ENCODE peak calls at places on chromosomes 16 and 17, in eight cellular contexts. One of them, this sample, is unnamed.

GRCh38 chr17:37833237-37833859 is 88.5 kb upstream of the HNF1B start:
- DNase-seq in cardiac muscle cell: no peak
- DNase-seq in heart right ventricle: no peak
- DNase-seq in upper lobe of right lung: no peak
- DNase-seq in IMR-90: no peak
- DNase-seq in RWPE2: no peak
- DNase-seq in GM23338: no peak
- DNase-seq in HFF-Myc: no peak
- DNase-seq in this sample: no peak

GRCh38 chr17:49631496-49631895 is 46.4 kb downstream of the SPOP start:
- DNase-seq in cardiac muscle cell: no peak
- DNase-seq in heart right ventricle: no peak
- DNase-seq in upper lobe of right lung: no peak
- DNase-seq in IMR-90: no peak
- DNase-seq in RWPE2: no peak
- DNase-seq in GM23338: no peak
- DNase-seq in HFF-Myc: no peak
- DNase-seq in this sample: no peak

GRCh38 chr16:57591086-57591869 is 37.2 kb upstream of the ADGRG1 start:
- DNase-seq in cardiac muscle cell: peak; percentile 86
- DNase-seq in heart right ventricle: peak; percentile 74
- DNase-seq in upper lobe of right lung: peak; percentile 83
- DNase-seq in IMR-90: peak; percentile 82
- DNase-seq in RWPE2: peak; percentile 84
- DNase-seq in GM23338: peak; percentile 87
- DNase-seq in HFF-Myc: peak; percentile 40
- DNase-seq in this sample: peak; percentile 78

GRCh38 chr16:65280988-65281530 is 159.2 kb upstream of the CDH11 start:
- DNase-seq in cardiac muscle cell: no peak
- DNase-seq in heart right ventricle: no peak
- DNase-seq in upper lobe of right lung: no peak
- DNase-seq in IMR-90: no peak
- DNase-seq in RWPE2: no peak
- DNase-seq in GM23338: no peak
- DNase-seq in HFF-Myc: no peak
- DNase-seq in this sample: no peak

GRCh38 chr17:37676115-37676925 is 33.1 kb upstream of the DDX52 start:
- DNase-seq in cardiac muscle cell: no peak
- DNase-seq in heart right ventricle: no peak
- DNase-seq in upper lobe of right lung: no peak
- DNase-seq in IMR-90: peak; percentile 64
- DNase-seq in RWPE2: no peak
- DNase-seq in GM23338: no peak
- DNase-seq in HFF-Myc: no peak
- DNase-seq in this sample: peak; percentile 27

GRCh38 chr17:8674344-8675305 is 44.1 kb upstream of the MYH10 start:
- DNase-seq in cardiac muscle cell: no peak
- DNase-seq in heart right ventricle: peak; percentile 72
- DNase-seq in upper lobe of right lung: peak; percentile 73
- DNase-seq in IMR-90: peak; percentile 65
- DNase-seq in RWPE2: no peak
- DNase-seq in GM23338: peak; percentile 36
- DNase-seq in HFF-Myc: no peak
- DNase-seq in this sample: peak; percentile 80

GRCh38 chr16:66606000-66606751 is 1.7 kb downstream of the CMTM3 start:
- DNase-seq in cardiac muscle cell: no peak
- DNase-seq in heart right ventricle: no peak
- DNase-seq in upper lobe of right lung: no peak
- DNase-seq in IMR-90: no peak
- DNase-seq in RWPE2: no peak
- DNase-seq in GM23338: no peak
- DNase-seq in HFF-Myc: no peak
- DNase-seq in this sample: no peak

GRCh38 chr17:35892091-35892637 is 12.0 kb upstream of the CCL5 start:
- DNase-seq in cardiac muscle cell: no peak
- DNase-seq in heart right ventricle: no peak
- DNase-seq in upper lobe of right lung: no peak
- DNase-seq in IMR-90: peak; percentile 12
- DNase-seq in RWPE2: no peak
- DNase-seq in GM23338: peak; percentile 2
- DNase-seq in HFF-Myc: no peak
- DNase-seq in this sample: peak; percentile 56

GRCh38 chr16:50282010-50282538 is 15.7 kb downstream of the ADCY7 start:
- DNase-seq in cardiac muscle cell: no peak
- DNase-seq in heart right ventricle: peak; percentile 61
- DNase-seq in upper lobe of right lung: peak; percentile 91
- DNase-seq in IMR-90: no peak
- DNase-seq in RWPE2: no peak
- DNase-seq in GM23338: no peak
- DNase-seq in HFF-Myc: no peak
- DNase-seq in this sample: peak; percentile 54

GRCh38 chr17:57577751-57578607 is 167.1 kb downstream of the CCDC182 start:
- DNase-seq in cardiac muscle cell: no peak
- DNase-seq in heart right ventricle: no peak
- DNase-seq in upper lobe of right lung: no peak
- DNase-seq in IMR-90: peak; percentile 70
- DNase-seq in RWPE2: no peak
- DNase-seq in GM23338: no peak
- DNase-seq in HFF-Myc: no peak
- DNase-seq in this sample: peak; percentile 92

GRCh38 chr16:11669380-11670146 is 1.3 kb downstream of the SNN start:
- DNase-seq in cardiac muscle cell: no peak
- DNase-seq in heart right ventricle: peak; percentile 66
- DNase-seq in upper lobe of right lung: no peak
- DNase-seq in IMR-90: peak; percentile 16
- DNase-seq in RWPE2: no peak
- DNase-seq in GM23338: peak; percentile 25
- DNase-seq in HFF-Myc: no peak
- DNase-seq in this sample: peak; percentile 19

DNA sequence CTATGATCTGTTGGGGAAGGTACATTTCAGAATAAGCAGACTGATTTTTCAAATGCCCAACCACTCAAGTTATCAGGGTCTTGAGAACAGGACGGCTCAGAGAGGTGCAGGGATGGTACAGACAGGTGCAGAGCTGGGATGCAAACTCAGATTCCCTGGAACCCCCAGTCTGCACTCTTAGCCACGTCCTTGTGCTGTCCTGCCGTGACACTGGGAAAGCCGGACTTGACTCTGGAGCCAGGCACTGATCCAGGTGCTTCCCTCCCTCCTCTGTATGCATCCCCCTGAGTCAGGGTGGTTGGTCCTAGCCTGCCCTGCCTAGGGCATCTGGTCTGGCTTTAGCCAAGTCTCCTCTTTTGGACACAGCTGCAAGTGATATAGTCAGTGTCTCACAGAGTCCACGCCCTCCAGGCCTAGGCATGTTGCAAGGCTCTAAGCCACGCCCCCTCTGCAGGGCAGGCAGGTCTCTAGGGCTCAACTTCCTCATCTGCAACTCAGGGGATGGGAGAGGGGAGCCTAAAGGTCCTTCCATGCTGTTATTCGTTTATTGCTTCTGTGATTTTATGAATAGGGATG is 97.4 kb downstream of the SDK2 start:
- DNase-seq in cardiac muscle cell: no peak
- DNase-seq in heart right ventricle: no peak
- DNase-seq in upper lobe of right lung: peak; percentile 85
- DNase-seq in IMR-90: no peak
- DNase-seq in RWPE2: peak; percentile 76
- DNase-seq in GM23338: peak; percentile 79
- DNase-seq in HFF-Myc: peak; percentile 7
- DNase-seq in this sample: no peak
- TF ChIP-seq CTCF in cardiac muscle cell: no peak
- TF ChIP-seq CTCF in heart right ventricle: no peak
- TF ChIP-seq CTCF in upper lobe of right lung: no peak
- TF ChIP-seq CTCF in IMR-90: no peak
- TF ChIP-seq CTCF in RWPE2: no peak
- TF ChIP-seq CTCF in GM23338: no peak
- TF ChIP-seq CTCF in HFF-Myc: no peak
- TF ChIP-seq CTCF in this sample: no peak

DNA sequence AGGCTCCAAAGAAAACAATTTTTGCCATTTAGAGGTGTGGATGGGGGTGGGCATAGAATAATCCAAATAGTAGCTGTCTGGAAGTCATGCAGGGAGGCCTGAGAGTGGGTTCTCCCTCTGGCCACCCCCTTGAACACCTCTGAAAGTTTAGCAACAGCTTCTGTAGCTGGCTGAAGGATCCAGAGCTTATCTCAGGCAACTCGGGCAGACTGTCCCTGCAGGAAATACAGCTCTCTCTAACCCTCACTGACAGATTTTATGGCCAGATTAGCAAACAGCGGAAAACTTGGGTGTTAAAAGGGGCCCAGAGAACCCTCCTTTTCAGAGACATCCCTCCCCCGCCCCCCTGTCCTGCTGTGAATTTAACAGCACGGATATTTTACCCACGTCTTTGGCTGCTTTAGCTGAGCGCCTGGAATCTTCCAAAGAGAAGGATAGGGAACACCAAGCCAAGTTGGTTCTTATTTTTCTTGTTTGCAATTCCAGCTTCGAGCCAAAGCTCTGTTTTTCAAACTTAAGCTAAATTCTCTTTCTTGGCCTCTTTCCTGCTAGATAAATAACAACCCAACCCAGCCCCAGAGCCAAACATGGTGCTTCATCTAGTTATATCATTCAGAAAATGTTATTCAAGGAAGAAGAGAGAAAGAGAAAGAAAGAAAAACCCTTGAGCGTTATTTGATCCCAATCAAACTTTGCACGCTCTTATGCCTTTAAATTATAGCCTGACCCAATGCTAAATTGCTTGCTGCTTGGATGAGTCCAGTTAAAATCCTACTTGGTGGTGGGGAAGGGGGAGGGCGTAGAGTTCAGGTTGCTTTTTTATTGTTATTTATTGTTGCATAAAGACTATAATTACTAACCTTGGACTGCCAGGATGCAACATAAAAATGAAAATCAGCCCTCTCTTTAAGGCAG is 2.3 kb upstream of the HOXB2 start:
- DNase-seq in cardiac muscle cell: no peak
- DNase-seq in heart right ventricle: no peak
- DNase-seq in upper lobe of right lung: no peak
- DNase-seq in IMR-90: peak; percentile 56
- DNase-seq in RWPE2: no peak
- DNase-seq in GM23338: no peak
- DNase-seq in HFF-Myc: no peak
- DNase-seq in this sample: no peak
- H3K4me3 ChIP-seq in cardiac muscle cell: peak overlapping the region; percentile 90
- H3K4me3 ChIP-seq in heart right ventricle: peak overlapping the region; percentile 22
- H3K4me3 ChIP-seq in upper lobe of right lung: peak overlapping the region; percentile 35
- H3K4me3 ChIP-seq in IMR-90: peak overlapping the region; percentile 8
- H3K4me3 ChIP-seq in RWPE2: no peak overlapping the region
- H3K4me3 ChIP-seq in GM23338: peak overlapping the region; percentile 37
- H3K4me3 ChIP-seq in HFF-Myc: no peak overlapping the region
- H3K4me3 ChIP-seq in this sample: peak overlapping the region; percentile 23

GRCh38 chr17:44219126-44219635 is 294 bp downstream of the UBTF start:
- DNase-seq in cardiac muscle cell: no peak
- DNase-seq in heart right ventricle: peak; percentile 68
- DNase-seq in upper lobe of right lung: peak; percentile 88
- DNase-seq in IMR-90: peak; percentile 65
- DNase-seq in RWPE2: no peak
- DNase-seq in GM23338: peak; percentile 80
- DNase-seq in HFF-Myc: no peak
- DNase-seq in this sample: peak; percentile 70

GRCh38 chr17:44216674-44217073 is 2.8 kb downstream of the UBTF start:
- DNase-seq in cardiac muscle cell: no peak
- DNase-seq in heart right ventricle: no peak
- DNase-seq in upper lobe of right lung: no peak
- DNase-seq in IMR-90: no peak
- DNase-seq in RWPE2: no peak
- DNase-seq in GM23338: no peak
- DNase-seq in HFF-Myc: no peak
- DNase-seq in this sample: no peak

GRCh38 chr17:44217738-44218343 is 1.6 kb downstream of the UBTF start:
- DNase-seq in cardiac muscle cell: no peak
- DNase-seq in heart right ventricle: peak; percentile 27
- DNase-seq in upper lobe of right lung: no peak
- DNase-seq in IMR-90: no peak
- DNase-seq in RWPE2: no peak
- DNase-seq in GM23338: peak; percentile 30
- DNase-seq in HFF-Myc: no peak
- DNase-seq in this sample: no peak

GRCh38 chr17:44219636-44220210 is at the start of gene UBTF:
- DNase-seq in cardiac muscle cell: peak; percentile 80
- DNase-seq in heart right ventricle: peak; percentile 75
- DNase-seq in upper lobe of right lung: peak; percentile 87
- DNase-seq in IMR-90: peak; percentile 45
- DNase-seq in RWPE2: peak; percentile 70
- DNase-seq in GM23338: peak; percentile 75
- DNase-seq in HFF-Myc: no peak
- DNase-seq in this sample: peak; percentile 56

DNA sequence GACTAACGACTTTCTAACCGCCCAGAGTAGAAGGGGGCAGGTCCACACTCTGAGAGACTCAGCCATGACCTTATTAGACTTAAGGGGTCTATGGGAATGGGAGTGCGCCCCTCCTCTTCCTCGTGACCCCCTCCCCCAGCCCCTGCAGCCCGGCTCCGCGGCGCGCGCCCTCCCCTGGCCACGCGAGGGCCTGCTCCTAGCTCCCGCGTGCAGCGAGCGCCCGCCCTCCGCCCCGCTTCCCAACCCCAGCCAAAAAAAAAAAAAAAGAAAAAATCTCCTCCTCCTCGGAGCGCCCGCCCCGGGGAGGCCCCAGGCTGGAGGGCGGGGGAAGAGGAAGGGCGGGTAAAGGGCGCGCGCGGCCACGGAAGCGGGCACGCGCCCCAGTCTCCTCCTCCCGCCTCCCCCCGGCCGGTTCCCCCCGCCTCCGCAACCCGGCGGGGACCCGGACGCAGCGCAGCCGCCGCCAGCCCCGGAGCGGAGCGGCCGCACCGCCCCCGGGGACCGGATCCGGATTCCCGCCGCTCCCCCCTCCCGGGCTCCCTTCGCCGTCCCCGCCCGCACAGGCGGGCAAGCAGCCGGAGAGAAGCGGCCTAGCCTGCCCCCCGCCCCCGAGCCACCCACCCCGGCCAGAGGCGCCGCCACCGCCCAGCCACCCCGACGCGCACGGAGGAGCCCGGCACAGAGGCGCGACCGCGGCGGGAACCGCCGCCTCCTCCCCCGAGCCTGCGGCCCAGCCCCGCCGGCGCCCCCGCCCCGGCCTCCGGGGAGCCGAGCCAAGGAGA is 940 bp downstream of the UBTF start:
- DNase-seq in cardiac muscle cell: peak; percentile 92
- DNase-seq in heart right ventricle: peak; percentile 89
- DNase-seq in upper lobe of right lung: peak; percentile 95
- DNase-seq in IMR-90: peak; percentile 83
- DNase-seq in RWPE2: no peak
- DNase-seq in GM23338: peak; percentile 84
- DNase-seq in HFF-Myc: no peak
- DNase-seq in this sample: peak; percentile 89
- TF ChIP-seq CTCF in cardiac muscle cell: peak; percentile 59
- TF ChIP-seq CTCF in heart right ventricle: peak; percentile 62
- TF ChIP-seq CTCF in upper lobe of right lung: peak; percentile 61
- TF ChIP-seq CTCF in IMR-90: peak; percentile 66
- TF ChIP-seq CTCF in RWPE2: peak; percentile 76
- TF ChIP-seq CTCF in GM23338: peak; percentile 36
- TF ChIP-seq CTCF in HFF-Myc: peak; percentile 52
- TF ChIP-seq CTCF in this sample: peak; percentile 26

GRCh38 chr17:81119223-81120148 is 45.8 kb upstream of the PVALEF start:
- DNase-seq in cardiac muscle cell: peak; percentile 80
- DNase-seq in heart right ventricle: peak; percentile 61
- DNase-seq in upper lobe of right lung: peak; percentile 88
- DNase-seq in IMR-90: peak; percentile 92
- DNase-seq in RWPE2: peak; percentile 99
- DNase-seq in GM23338: peak; percentile 98
- DNase-seq in HFF-Myc: peak; percentile 50
- DNase-seq in this sample: peak; percentile 94
- H3K4me3 ChIP-seq in cardiac muscle cell: peak overlapping the region; percentile 1
- H3K4me3 ChIP-seq in heart right ventricle: peak overlapping the region; percentile 29
- H3K4me3 ChIP-seq in upper lobe of right lung: peak overlapping the region; percentile 16
- H3K4me3 ChIP-seq in IMR-90: peak overlapping the region; percentile 49
- H3K4me3 ChIP-seq in RWPE2: peak overlapping the region; percentile 44
- H3K4me3 ChIP-seq in GM23338: peak overlapping the region; percentile 58
- H3K4me3 ChIP-seq in HFF-Myc: peak overlapping the region; percentile 34
- H3K4me3 ChIP-seq in this sample: peak overlapping the region; percentile 53

This sample was measured in fibroblast of pulmonary artery.